ENCODE peak calls at places on chromosomes 11 and 22, in ten cellular contexts. T, I, Z, H, X, V, Q, E, P and Y are unnamed samples.

GRCh38 chr22:35538801-35539321 is 1.8 kb upstream of the RASD2 start:
- DNase-seq in T (peak), P (no peak), H (no peak), V (no peak), E (peak), Z (no peak), X (no peak), I (peak), Q (no peak), Y (peak)

GRCh38 chr22:19291580-19292261 is at the start of gene CLTCL1:
- DNase-seq in T (peak), I (peak), X (peak), Q (peak), Z (no peak), E (peak), H (peak), P (peak), V (peak), Y (peak)

GRCh38 chr11:74675761-74676160 is 55.5 kb downstream of the CHRDL2 start:
- DNase-seq in H (no peak), P (no peak), X (no peak), E (no peak), Q (no peak), V (no peak), Z (no peak), T (no peak), I (no peak), Y (no peak)

GRCh38 chr22:38267086-38267485 is 5.7 kb downstream of the TMEM184B start:
- DNase-seq in X (peak), I (peak), E (no peak), Z (no peak), T (no peak), Q (no peak), H (no peak), P (no peak), V (peak), Y (no peak)

GRCh38 chr11:102727890-102728289 is 3.1 kb upstream of the MMP8 start:
- DNase-seq in X (no peak), Q (no peak), E (no peak), P (no peak), I (no peak), V (no peak), H (no peak), Z (no peak), T (peak), Y (no peak)

GRCh38 chr11:116545912-116546311 is 226.9 kb downstream of the BUD13 start:
- DNase-seq in E (no peak), X (no peak), P (no peak), Q (no peak), I (no peak), V (no peak), T (no peak), Z (no peak), H (no peak), Y (no peak)

GRCh38 chr11:2805388-2806057 is 80.1 kb downstream of the CDKN1C start:
- DNase-seq in Q (no peak), H (no peak), T (no peak), P (no peak), Z (no peak), E (no peak), I (no peak), V (no peak), X (no peak), Y (no peak)

GRCh38 chr11:74326665-74327064 is 15.2 kb upstream of the P4HA3 start:
- DNase-seq in I (no peak), E (no peak), Q (no peak), V (no peak), P (no peak), Z (no peak), H (no peak), X (no peak), T (no peak), Y (no peak)

GRCh38 chr22:41350087-41350486 is 31.7 kb upstream of the TEF start:
- DNase-seq in Q (no peak), T (no peak), X (no peak), E (no peak), I (no peak), H (no peak), Z (no peak), V (no peak), P (no peak), Y (no peak)

GRCh38 chr11:17767914-17768313 is 33.3 kb downstream of the KCNC1 start:
- DNase-seq in E (no peak), V (no peak), X (no peak), I (no peak), P (no peak), H (no peak), Z (no peak), Q (no peak), T (no peak), Y (no peak)